ENCODE peak calls at places on chromosomes 5 and 9, in eight cellular contexts. Q is SK-MEL-5; M is ascending aorta; U is stimulated activated CD4-positive, alpha-beta T cell treated with anti-CD3 and anti-CD28 coated beads, Interleukin-2, amount 100 ng/mL, for 48 hours; S is adrenal gland; R is fibroblast of lung; A is GM12892; P is fibroblast of mammary gland. X is an unnamed sample.

GRCh38 chr5:35668320-35668719 is 50.7 kb downstream of the SPEF2 start:
- DNase-seq in Q (no peak), M (no peak), U (no peak), S (no peak), R (no peak), A (no peak), P (no peak), X (no peak)

GRCh38 chr5:10695055-10695649 is 65.9 kb downstream of the DAP start:
- DNase-seq in Q (peak), M (peak), U (no peak), S (peak), R (peak), A (no peak), P (peak), X (peak)

GRCh38 chr9:111438576-111439235 is 45.5 kb downstream of the ECPAS start:
- DNase-seq in Q (no peak), M (no peak), U (no peak), S (peak), R (peak), A (no peak), P (peak), X (no peak)

GRCh38 chr5:35363387-35363965 is 133.2 kb upstream of the PRLR start:
- DNase-seq in Q (no peak), M (no peak), U (no peak), S (no peak), R (no peak), A (no peak), P (no peak), X (peak)

GRCh38 chr5:14809369-14810144 is 62.0 kb downstream of the ANKH start:
- DNase-seq in Q (peak), M (peak), U (peak), S (peak), R (peak), A (peak), P (peak), X (peak)

GRCh38 chr5:96388186-96388585 is 44.9 kb downstream of the PCSK1 start:
- DNase-seq in Q (no peak), M (no peak), U (no peak), S (no peak), R (peak), A (no peak), P (peak), X (no peak)

GRCh38 chr5:3325206-3325605 is 270.4 kb upstream of the IRX1 start:
- DNase-seq in Q (no peak), M (no peak), U (no peak), S (no peak), R (no peak), A (no peak), P (no peak), X (peak)

GRCh38 chr5:141478321-141478945 is 2.7 kb downstream of the PCDHGC3 start:
- DNase-seq in Q (no peak), M (no peak), U (no peak), S (no peak), R (no peak), A (no peak), P (peak), X (no peak)

GRCh38 chr9:108290839-108291585 is 564.8 kb downstream of the ACTL7B start:
- DNase-seq in Q (no peak), M (no peak), U (no peak), S (no peak), R (no peak), A (no peak), P (peak), X (no peak)

GRCh38 chr5:134026521-134027202 is 21.9 kb upstream of the VDAC1 start:
- DNase-seq in Q (peak), M (no peak), U (no peak), S (peak), R (peak), A (peak), P (peak), X (no peak)

GRCh38 chr9:109906766-109907382 is 126.9 kb downstream of the PALM2AKAP2 start:
- DNase-seq in Q (peak), M (no peak), U (no peak), S (no peak), R (peak), A (no peak), P (peak), X (no peak)

GRCh38 chr5:72074238-72074637 is 33.0 kb upstream of the MAP1B start:
- DNase-seq in Q (no peak), M (no peak), U (no peak), S (no peak), R (no peak), A (no peak), P (no peak), X (no peak)

GRCh38 chr9:129052592-129052991 is 16.2 kb downstream of the MIGA2 start:
- DNase-seq in Q (no peak), M (no peak), U (no peak), S (peak), R (no peak), A (no peak), P (no peak), X (no peak)

GRCh38 chr5:134844252-134844651 is 1.5 kb upstream of the C5orf24 start:
- DNase-seq in Q (no peak), M (no peak), U (no peak), S (no peak), R (no peak), A (no peak), P (no peak), X (no peak)